ENCODE peak calls at places on chromosome 17, in four cellular contexts. S, O, A and Y are unnamed samples.

GRCh38 chr17:71548540-71549190 is 572.2 kb upstream of the SOX9 start:
- DNase-seq in S (no peak), O (no peak), A (no peak), Y (no peak)

GRCh38 chr17:7969434-7969833 is 33.0 kb upstream of the GUCY2D start:
- DNase-seq in S (no peak), O (no peak), A (no peak), Y (no peak)

GRCh38 chr17:69672924-69673323 is 258.4 kb downstream of the MAP2K6 start:
- DNase-seq in S (no peak), O (no peak), A (no peak), Y (no peak)

GRCh38 chr17:1231456-1231855 is 38.8 kb upstream of the BHLHA9 start:
- DNase-seq in S (no peak), O (no peak), A (peak), Y (no peak)

GRCh38 chr17:48646183-48647102 is 20.3 kb upstream of the HOXB9 start:
- DNase-seq in S (no peak), O (no peak), A (no peak), Y (peak)

GRCh38 chr17:46742539-46743270 is 75.8 kb downstream of the WNT3 start:
- DNase-seq in S (no peak), O (no peak), A (no peak), Y (no peak)

GRCh38 chr17:35477248-35477647 is 28.7 kb upstream of the SLFN13 start:
- DNase-seq in S (no peak), O (no peak), A (no peak), Y (no peak)

GRCh38 chr17:2230877-2231276 is 72.7 kb downstream of the SMG6 start:
- DNase-seq in S (no peak), O (no peak), A (no peak), Y (no peak)

GRCh38 chr17:74962622-74963394 is 9.8 kb downstream of the HID1 start:
- DNase-seq in S (no peak), O (no peak), A (no peak), Y (no peak)

GRCh38 chr17:45294506-45294905 is 22.3 kb downstream of the MAP3K14 start:
- DNase-seq in S (peak), O (no peak), A (peak), Y (no peak)

GRCh38 chr17:35447494-35447893 is 1.1 kb downstream of the SLFN13 start:
- DNase-seq in S (no peak), O (no peak), A (no peak), Y (no peak)

GRCh38 chr17:42682400-42683384 is at the start of gene CNTNAP1:
- DNase-seq in S (peak), O (no peak), A (peak), Y (peak)

GRCh38 chr17:50348522-50349240 is 2.8 kb downstream of the XYLT2 start:
- DNase-seq in S (no peak), O (no peak), A (no peak), Y (no peak)

GRCh38 chr17:77847211-77848085 is 111.1 kb upstream of the TNRC6C start:
- DNase-seq in S (peak), O (no peak), A (no peak), Y (no peak)
- TF ChIP-seq CTCF in S (no peak), O (no peak), A (no peak), Y (no peak)

GRCh38 chr17:17950806-17951205 is 21.4 kb downstream of the TOM1L2 start:
- DNase-seq in S (no peak), O (no peak), A (no peak), Y (no peak)
- TF ChIP-seq CTCF in S (no peak), O (no peak), A (no peak), Y (no peak)

GRCh38 chr17:37190493-37190892 is 185.3 kb upstream of the C17orf78 start:
- DNase-seq in S (no peak), O (no peak), A (no peak), Y (no peak)

GRCh38 chr17:37191219-37191618 is 184.6 kb upstream of the C17orf78 start:
- DNase-seq in S (no peak), O (no peak), A (no peak), Y (no peak)

GRCh38 chr17:37194208-37194607 is 181.6 kb upstream of the C17orf78 start:
- DNase-seq in S (no peak), O (no peak), A (no peak), Y (no peak)
- TF ChIP-seq CTCF in S (no peak), O (no peak), A (no peak), Y (no peak)

GRCh38 chr17:5587431-5588032 is 3.2 kb upstream of the NLRP1 start:
- DNase-seq in S (no peak), O (no peak), A (peak), Y (peak)

GRCh38 chr17:5588584-5588983 is 4.3 kb upstream of the NLRP1 start:
- DNase-seq in S (no peak), O (no peak), A (no peak), Y (no peak)

GRCh38 chr17:5595831-5596230 is 11.5 kb upstream of the NLRP1 start:
- DNase-seq in S (no peak), O (no peak), A (no peak), Y (no peak)

GRCh38 chr17:5591966-5592365 is 7.7 kb upstream of the NLRP1 start:
- DNase-seq in S (no peak), O (no peak), A (no peak), Y (no peak)

DNA sequence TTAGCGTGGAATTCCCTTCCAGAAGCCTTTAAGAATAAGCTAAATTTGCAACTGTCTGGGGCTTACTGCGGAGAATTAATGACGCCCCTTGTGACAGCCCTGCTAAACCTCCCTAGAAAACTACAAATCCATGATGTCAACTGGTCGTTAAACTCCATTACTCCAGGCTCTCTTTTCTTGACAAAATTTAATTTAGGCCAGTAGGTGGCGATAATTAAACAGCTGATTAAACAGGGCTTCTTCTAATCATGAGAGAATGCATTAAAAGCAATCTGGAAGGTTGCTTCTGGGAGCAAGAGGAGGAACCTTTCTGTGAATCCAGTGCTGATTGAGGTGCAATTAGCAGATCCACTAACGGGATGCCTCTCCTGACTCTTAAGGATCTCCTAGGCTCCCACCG is 8.1 kb upstream of the NLRP1 start:
- DNase-seq in S (no peak), O (no peak), A (no peak), Y (peak)
- TF ChIP-seq CTCF in S (peak), O (peak), A (no peak), Y (peak)

DNA sequence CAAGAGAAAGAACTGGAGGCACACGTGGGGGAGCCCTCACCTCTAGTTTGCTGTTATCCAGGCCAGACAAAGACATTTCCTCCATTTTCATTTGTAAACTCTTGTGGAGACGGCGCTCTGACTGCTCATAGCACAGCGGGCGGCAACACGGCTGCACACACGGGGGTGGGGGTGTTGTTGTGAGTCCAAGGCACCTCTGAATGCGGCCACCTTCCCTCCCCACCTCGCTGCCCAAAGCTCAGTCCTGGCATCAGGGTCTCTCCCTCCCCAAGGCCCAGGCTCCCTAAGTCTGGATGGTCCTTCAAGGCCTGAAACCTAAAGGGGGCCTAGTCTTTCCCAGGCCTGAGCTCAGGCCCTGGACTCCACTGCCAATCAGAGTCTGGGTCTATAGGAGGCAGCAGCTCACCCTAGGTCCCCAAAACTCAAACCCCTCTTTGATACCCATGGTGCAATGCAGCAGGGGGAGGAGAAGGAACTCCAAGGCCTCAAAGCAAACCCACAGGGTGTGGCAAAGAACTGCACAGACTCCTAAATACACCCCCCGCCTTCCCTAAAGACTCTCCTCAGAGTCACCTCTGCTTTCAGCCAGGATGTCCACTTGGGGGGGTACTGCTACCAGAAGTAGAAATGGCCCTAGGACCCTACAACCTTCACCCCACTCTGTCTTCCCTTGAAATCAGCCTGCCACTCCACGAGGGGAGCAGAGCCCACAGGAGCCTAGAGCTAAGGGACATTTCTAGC is 1.5 kb downstream of the ATXN7L3 start:
- DNase-seq in S (peak), O (no peak), A (peak), Y (peak)
- TF ChIP-seq CTCF in S (no peak), O (peak), A (no peak), Y (peak)

GRCh38 chr17:19753661-19754463 is 5.8 kb upstream of the ALDH3A1 start:
- DNase-seq in S (peak), O (no peak), A (no peak), Y (no peak)
- TF ChIP-seq CTCF in S (peak), O (peak), A (peak), Y (no peak)

GRCh38 chr17:17886747-17887146 is 50.0 kb upstream of the SREBF1 start:
- DNase-seq in S (peak), O (no peak), A (peak), Y (no peak)

GRCh38 chr17:17887752-17888304 is 51.0 kb upstream of the SREBF1 start:
- DNase-seq in S (no peak), O (no peak), A (no peak), Y (no peak)

GRCh38 chr17:17888371-17888770 is 51.6 kb upstream of the SREBF1 start:
- DNase-seq in S (no peak), O (no peak), A (no peak), Y (no peak)

GRCh38 chr17:17889922-17890321 is 53.1 kb upstream of the SREBF1 start:
- DNase-seq in S (no peak), O (no peak), A (no peak), Y (no peak)

GRCh38 chr17:17888821-17889220 is 52.0 kb upstream of the SREBF1 start:
- DNase-seq in S (no peak), O (no peak), A (no peak), Y (no peak)
- TF ChIP-seq CTCF in S (no peak), O (no peak), A (no peak), Y (no peak)

DNA sequence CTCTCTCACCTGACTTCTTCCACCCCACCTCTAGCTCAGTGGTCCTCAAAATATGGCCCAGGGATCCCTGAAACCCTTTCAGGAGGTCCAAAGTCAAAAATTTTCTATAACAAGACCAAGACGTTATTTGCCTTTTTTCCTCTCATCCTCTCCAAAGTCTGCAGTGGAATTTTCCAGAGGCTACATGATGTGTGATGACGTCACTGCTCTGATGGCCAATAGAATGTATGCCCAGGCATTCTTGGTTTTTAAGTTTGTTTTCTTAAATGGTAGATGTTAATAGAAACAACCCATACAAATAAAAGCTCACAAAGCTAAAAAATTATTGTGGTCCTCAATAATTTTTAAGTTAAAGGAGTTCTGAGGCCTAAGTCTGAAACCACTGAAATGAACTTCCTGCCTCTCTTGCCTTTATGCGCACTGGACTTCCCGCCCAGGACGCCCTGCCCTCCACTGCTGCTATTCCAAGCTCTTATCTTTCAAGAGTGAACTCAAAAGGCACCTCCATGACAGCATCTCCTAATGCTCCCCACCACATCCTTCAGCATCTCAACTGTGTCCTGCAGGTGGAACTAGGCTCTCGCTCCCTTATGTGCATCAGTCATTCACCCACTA is 13.5 kb downstream of the UBE2O start:
- DNase-seq in S (no peak), O (no peak), A (no peak), Y (no peak)
- TF ChIP-seq CTCF in S (no peak), O (no peak), A (no peak), Y (no peak)